ENCODE peak calls at places on chromosomes 11 and 22, in five cellular contexts. Z is IMR-90, S is tibial artery, Y is brain microvascular endothelial cell, F is cardiac muscle cell. N is an unnamed sample.

GRCh38 chr11:60786811-60787567 is 1.9 kb downstream of the MS4A10 start:
- DNase-seq in Y (peak; percentile 82), S (peak; percentile 36), Z (peak; percentile 89), F (peak; percentile 57), N (peak; percentile 85)

GRCh38 chr11:31804439-31805036 is 6.6 kb downstream of the PAX6 start:
- DNase-seq in S (no peak), F (no peak), Y (no peak), Z (no peak), N (no peak)

GRCh38 chr11:7927635-7928034 is 3.4 kb downstream of the OR10A6 start:
- DNase-seq in F (no peak), Y (peak; percentile 24), S (no peak), Z (peak; percentile 66), N (no peak)

GRCh38 chr22:29380032-29380781 is 8.2 kb downstream of the AP1B1 start:
- DNase-seq in Y (no peak), F (no peak), Z (peak; percentile 58), S (no peak), N (no peak)

GRCh38 chr11:14635559-14635958 is 8.0 kb upstream of the PDE3B start:
- DNase-seq in F (no peak), S (no peak), Z (no peak), Y (no peak), N (no peak)

GRCh38 chr11:116072776-116073175 is 568.6 kb upstream of the CADM1 start:
- DNase-seq in Z (no peak), S (no peak), F (no peak), Y (no peak), N (no peak)

GRCh38 chr11:128757886-128758612 is 64.2 kb downstream of the FLI1 start:
- DNase-seq in Z (no peak), F (no peak), Y (no peak), S (no peak), N (no peak)

GRCh38 chr11:111302298-111302697 is 4.0 kb downstream of the POU2AF3 start:
- DNase-seq in S (no peak), F (no peak), Z (no peak), Y (no peak), N (no peak)

GRCh38 chr11:111354601-111354891 is 24.5 kb downstream of the POU2AF1 start:
- DNase-seq in F (no peak), S (no peak), Y (no peak), Z (no peak), N (no peak)

GRCh38 chr11:114215428-114215827 is 80.8 kb upstream of the NNMT start:
- DNase-seq in Z (no peak), F (no peak), Y (no peak), S (no peak), N (no peak)

GRCh38 chr11:114218508-114218907 is 77.7 kb upstream of the NNMT start:
- DNase-seq in Z (no peak), Y (no peak), F (no peak), S (no peak), N (no peak)

GRCh38 chr11:114213622-114214021 is 82.6 kb upstream of the NNMT start:
- DNase-seq in Y (no peak), Z (no peak), F (no peak), S (no peak), N (no peak)

GRCh38 chr11:114216804-114217195 is 79.4 kb upstream of the NNMT start:
- DNase-seq in F (no peak), S (no peak), Y (no peak), Z (no peak), N (no peak)

DNA sequence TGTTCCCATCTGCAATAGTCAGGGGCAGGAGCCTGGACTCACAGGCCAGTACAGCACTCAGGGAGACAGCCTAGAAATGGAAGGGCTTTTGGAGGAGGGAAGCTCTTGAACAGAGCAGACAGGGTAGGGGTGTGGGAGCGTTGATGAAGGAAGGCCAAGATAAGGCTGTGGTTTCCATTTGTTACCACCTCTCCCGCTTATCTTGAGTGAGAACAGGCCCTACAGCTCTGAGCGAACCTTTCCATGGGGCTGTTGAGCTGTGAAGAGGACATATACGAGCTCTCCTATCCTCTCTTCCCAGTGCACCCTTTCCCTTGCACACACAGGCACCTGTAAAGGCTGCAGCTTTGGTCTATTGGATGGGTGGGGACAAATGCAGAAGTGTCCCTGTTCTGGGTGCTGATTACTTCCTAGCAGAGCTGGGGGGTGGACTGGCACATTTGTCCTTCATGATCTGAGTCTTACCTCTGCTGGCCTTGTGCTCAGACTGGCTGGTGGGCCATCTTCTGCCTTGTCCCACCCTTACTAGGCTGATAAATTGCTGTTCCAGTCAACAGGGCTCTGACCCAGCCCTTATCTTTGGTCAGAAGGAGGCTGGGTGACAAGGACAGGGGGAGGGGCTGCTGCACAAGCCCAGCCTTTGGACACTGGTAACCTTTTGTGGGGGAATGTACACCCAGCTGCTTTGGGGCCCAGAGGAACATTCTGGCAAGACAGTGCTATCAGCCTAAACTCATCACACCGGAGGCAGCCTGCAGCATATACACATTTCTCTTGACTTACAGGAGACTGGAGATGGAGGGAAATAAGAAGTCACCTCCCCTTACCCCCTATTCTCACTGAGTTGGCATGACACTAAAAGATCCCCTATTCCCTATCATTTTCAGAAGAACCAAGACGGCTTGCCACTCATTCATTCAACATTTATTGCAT is 80.1 kb upstream of the NNMT start:
- DNase-seq in F (peak; percentile 96), Y (no peak), S (no peak), Z (no peak), N (no peak)
- H3K36me3 ChIP-seq in F (no peaks in the 10 kb centered on the region), Y (no peaks in the 10 kb centered on the region), S (peaks cover 79% of the 10 kb centered on the region), Z (no peaks in the 10 kb centered on the region), N (no peaks in the 10 kb centered on the region)

GRCh38 chr22:25772288-25772687 is 30.3 kb downstream of the MYO18B start:
- DNase-seq in F (no peak), Z (no peak), S (no peak), Y (no peak), N (no peak)
- H3K27me3 ChIP-seq in F (no peaks in the 10 kb centered on the region), Z (peaks cover 5% of the 10 kb centered on the region), S (no peaks in the 10 kb centered on the region), Y (no peaks in the 10 kb centered on the region), N (no peaks in the 10 kb centered on the region)

DNA sequence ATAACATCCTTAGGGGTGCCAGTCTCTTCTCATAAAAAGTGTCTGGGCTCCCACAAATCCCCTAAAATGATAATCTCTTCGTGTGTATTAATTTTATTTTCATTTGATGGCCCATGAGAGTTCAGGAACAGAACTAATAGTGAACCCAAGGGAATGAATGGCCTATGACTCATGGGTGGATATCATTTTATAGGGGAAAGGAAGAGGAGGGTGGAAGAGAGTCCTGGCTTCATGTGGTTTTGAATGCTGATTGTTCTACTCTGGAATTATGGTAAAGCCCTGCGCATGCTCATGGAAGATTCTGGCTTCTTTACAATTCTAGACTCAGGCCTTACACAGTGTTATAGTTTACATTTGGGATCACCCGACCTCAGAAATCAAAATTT is 35.3 kb downstream of the MAML2 start:
- DNase-seq in Z (peak; percentile 95), F (no peak), S (no peak), Y (peak; percentile 90), N (no peak)
- H3K4me3 ChIP-seq in Z (peak overlapping the region; percentile 29), F (peak overlapping the region; percentile 13), S (peak overlapping the region; percentile 37), Y (peak overlapping the region; percentile 37), N (peak overlapping the region; percentile 44)

GRCh38 chr11:64196616-64197015 is 9.9 kb upstream of the FERMT3 start:
- DNase-seq in F (no peak), Z (no peak), S (no peak), Y (no peak), N (no peak)
- H3K36me3 ChIP-seq in F (peaks cover 72% of the 10 kb centered on the region), Z (peaks cover 72% of the 10 kb centered on the region), S (peaks cover 94% of the 10 kb centered on the region), Y (peaks cover 88% of the 10 kb centered on the region), N (peaks cover 100% of the 10 kb centered on the region)

GRCh38 chr11:66413167-66413566 is 7.7 kb upstream of the NPAS4 start:
- DNase-seq in S (no peak), Z (no peak), Y (no peak), F (no peak), N (no peak)

GRCh38 chr11:66412110-66412509 is 8.7 kb upstream of the NPAS4 start:
- DNase-seq in F (no peak), Y (no peak), Z (no peak), S (no peak), N (no peak)

GRCh38 chr11:66410191-66410590 is 10.6 kb upstream of the NPAS4 start:
- DNase-seq in Z (no peak), S (no peak), Y (no peak), F (no peak), N (no peak)

GRCh38 chr11:66409226-66409625 is 11.6 kb upstream of the NPAS4 start:
- DNase-seq in Y (no peak), F (no peak), S (no peak), Z (no peak), N (no peak)

DNA sequence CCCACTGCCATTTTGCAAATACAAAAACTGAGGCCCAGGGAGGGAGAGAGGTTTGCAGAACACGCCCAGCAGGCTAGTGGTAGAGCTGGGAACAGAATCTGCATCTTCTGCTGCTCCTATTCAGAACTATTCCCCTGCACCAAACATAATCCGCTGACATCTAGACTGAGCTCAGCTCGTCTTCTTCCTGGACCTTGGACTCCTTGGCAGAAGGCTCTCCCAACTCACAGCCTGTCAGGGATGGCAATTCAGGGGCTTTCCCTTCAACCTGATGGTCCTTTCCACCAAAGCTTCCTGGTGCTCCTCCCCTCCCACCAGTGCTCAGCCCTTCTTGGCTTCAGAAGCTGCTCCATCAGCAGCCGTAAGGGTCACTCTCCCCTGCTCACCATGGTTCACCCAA is 9.5 kb upstream of the NPAS4 start:
- DNase-seq in S (no peak), Z (no peak), Y (no peak), F (no peak), N (no peak)
- H3K27me3 ChIP-seq in S (no peaks in the 10 kb centered on the region), Z (peaks cover 2% of the 10 kb centered on the region), Y (peaks cover 3% of the 10 kb centered on the region), F (no peaks in the 10 kb centered on the region), N (peaks cover 13% of the 10 kb centered on the region)

GRCh38 chr11:118607401-118608267 is at the start of gene PHLDB1:
- DNase-seq in S (peak; percentile 73), Z (peak; percentile 67), Y (peak; percentile 60), F (peak; percentile 49), N (peak; percentile 79)

GRCh38 chr11:118608268-118609214 is 1.1 kb downstream of the PHLDB1 start:
- DNase-seq in S (peak; percentile 84), Y (peak; percentile 77), Z (peak; percentile 85), F (peak; percentile 51), N (peak; percentile 81)

GRCh38 chr11:118610773-118611432 is 3.5 kb downstream of the PHLDB1 start:
- DNase-seq in Y (peak; percentile 61), S (peak; percentile 83), Z (peak; percentile 66), F (peak; percentile 86), N (peak; percentile 86)

GRCh38 chr11:118610220-118610772 is 2.9 kb downstream of the PHLDB1 start:
- DNase-seq in Y (no peak), Z (no peak), F (no peak), S (no peak), N (peak; percentile 35)

GRCh38 chr11:118609380-118610219 is 2.2 kb downstream of the PHLDB1 start:
- DNase-seq in Y (no peak), Z (peak; percentile 34), F (no peak), S (no peak), N (peak; percentile 36)
- H3K4me3 ChIP-seq in Y (peak overlapping the region; percentile 85), Z (peak overlapping the region; percentile 93), F (no peak overlapping the region), S (peak overlapping the region; percentile 70), N (peak overlapping the region; percentile 97)

GRCh38 chr11:59189986-59190385 is 18.1 kb downstream of the DTX4 start:
- DNase-seq in F (no peak), Z (no peak), Y (no peak), S (no peak), N (no peak)

GRCh38 chr11:59191095-59191494 is 19.2 kb downstream of the DTX4 start:
- DNase-seq in S (no peak), F (no peak), Y (no peak), Z (no peak), N (no peak)

GRCh38 chr11:59193741-59194140 is 19.0 kb downstream of the MPEG1 start:
- DNase-seq in Y (no peak), F (no peak), Z (no peak), S (no peak), N (no peak)

GRCh38 chr11:59191899-59192298 is 20.0 kb downstream of the DTX4 start:
- DNase-seq in Z (no peak), Y (no peak), F (no peak), S (no peak), N (no peak)

GRCh38 chr11:59192446-59193020 is 20.2 kb downstream of the MPEG1 start:
- DNase-seq in S (no peak), Y (no peak), F (no peak), Z (no peak), N (no peak)
- H3K36me3 ChIP-seq in S (peaks cover 42% of the 10 kb centered on the region), Y (no peaks in the 10 kb centered on the region), F (no peaks in the 10 kb centered on the region), Z (peaks cover 49% of the 10 kb centered on the region), N (no peaks in the 10 kb centered on the region)

N was measured in heart right ventricle.